ENCODE peak calls at places on chromosomes 3 and 15, in four cellular contexts. M is IMR-90, V is astrocyte of the spinal cord, W is type B pancreatic cell. R is an unnamed sample.

GRCh38 chr15:70014311-70014707 is 83.4 kb downstream of the TLE3 start:
- DNase-seq in W (no peak), M (no peak), V (no peak), R (no peak)

GRCh38 chr3:23913182-23913581 is 3.6 kb downstream of the NKIRAS1 start:
- DNase-seq in W (no peak), M (no peak), V (no peak), R (no peak)

GRCh38 chr3:178058629-178059028 is 477.6 kb upstream of the KCNMB2 start:
- DNase-seq in W (no peak), V (no peak), M (no peak), R (no peak)

GRCh38 chr3:66428733-66429132 is 72.1 kb downstream of the LRIG1 start:
- DNase-seq in W (no peak), M (peak; percentile 100), V (peak; percentile 100), R (peak; percentile 98)

GRCh38 chr3:126693921-126694320 is 10.1 kb upstream of the CHCHD6 start:
- DNase-seq in M (no peak), W (no peak), V (no peak), R (no peak)

GRCh38 chr3:114380233-114380645 is 86.4 kb downstream of the TIGIT start:
- DNase-seq in V (peak; percentile 93), W (no peak), M (peak; percentile 92), R (peak; percentile 84)

GRCh38 chr15:39621210-39621609 is 40.3 kb downstream of the THBS1 start:
- DNase-seq in W (no peak), V (peak; percentile 16), M (no peak), R (peak; percentile 45)

GRCh38 chr3:49627634-49628033 is 46.5 kb upstream of the APEH start:
- DNase-seq in V (no peak), W (no peak), M (no peak), R (no peak)

GRCh38 chr3:119665954-119666559 is 5.7 kb upstream of the POPDC2 start:
- DNase-seq in W (no peak), V (no peak), M (no peak), R (no peak)

GRCh38 chr15:69718916-69719315 is 266.3 kb downstream of the RPLP1 start:
- DNase-seq in W (no peak), M (no peak), V (no peak), R (no peak)

GRCh38 chr3:198030726-198031125 is 70.7 kb downstream of the LMLN start:
- DNase-seq in W (no peak), M (no peak), V (no peak), R (no peak)

GRCh38 chr3:107124885-107125284 is 252.4 kb upstream of the CCDC54 start:
- DNase-seq in M (peak; percentile 83), W (no peak), V (peak; percentile 62), R (peak; percentile 69)

GRCh38 chr3:30130391-30130790 is 476.0 kb upstream of the TGFBR2 start:
- DNase-seq in W (no peak), V (no peak), M (no peak), R (no peak)

GRCh38 chr3:54837964-54838363 is 89.9 kb downstream of the LRTM1 start:
- DNase-seq in V (peak; percentile 54), W (no peak), M (peak; percentile 41), R (peak; percentile 18)

GRCh38 chr3:139555249-139555648 is 15.7 kb upstream of the RBP1 start:
- DNase-seq in V (peak; percentile 73), M (peak; percentile 62), W (no peak), R (peak; percentile 51)

GRCh38 chr15:69140306-69140705 is 20.1 kb upstream of the GLCE start:
- DNase-seq in V (no peak), W (no peak), M (no peak), R (peak; percentile 36)

GRCh38 chr3:114092151-114093000 is 35.8 kb downstream of the QTRT2 start:
- DNase-seq in W (no peak), V (peak; percentile 4), M (no peak), R (peak; percentile 44)

GRCh38 chr3:71690222-71690821 is 34.9 kb downstream of the EIF4E3 start:
- DNase-seq in V (peak; percentile 48), W (no peak), M (peak; percentile 76), R (peak; percentile 87)

GRCh38 chr3:118688396-118688884 is 346.2 kb downstream of the IGSF11 start:
- DNase-seq in V (no peak), W (no peak), M (no peak), R (no peak)

GRCh38 chr15:75844629-75845390 is 1.6 kb downstream of the UBE2Q2 start:
- DNase-seq in W (no peak), M (no peak), V (no peak), R (no peak)

GRCh38 chr15:77527831-77528231 is 104.9 kb downstream of the LINGO1 start:
- DNase-seq in W (no peak), M (no peak), V (peak; percentile 6), R (no peak)

GRCh38 chr3:53102601-53103147 is 27.6 kb downstream of the RFT1 start:
- DNase-seq in W (no peak), M (no peak), V (no peak), R (no peak)

GRCh38 chr3:56700136-56700535 is 17.1 kb upstream of the TASOR start:
- DNase-seq in V (no peak), W (no peak), M (no peak), R (no peak)

GRCh38 chr15:70245932-70246622 is 148.4 kb upstream of the TLE3 start:
- DNase-seq in M (peak; percentile 11), W (no peak), V (peak; percentile 38), R (peak; percentile 23)

GRCh38 chr3:51403675-51404074 is 12.6 kb downstream of the RBM15B start:
- DNase-seq in V (no peak), W (no peak), M (no peak), R (no peak)

GRCh38 chr15:31434418-31435255 is 108.0 kb downstream of the KLF13 start:
- DNase-seq in V (peak; percentile 77), W (no peak), M (peak; percentile 93), R (peak; percentile 92)

DNA sequence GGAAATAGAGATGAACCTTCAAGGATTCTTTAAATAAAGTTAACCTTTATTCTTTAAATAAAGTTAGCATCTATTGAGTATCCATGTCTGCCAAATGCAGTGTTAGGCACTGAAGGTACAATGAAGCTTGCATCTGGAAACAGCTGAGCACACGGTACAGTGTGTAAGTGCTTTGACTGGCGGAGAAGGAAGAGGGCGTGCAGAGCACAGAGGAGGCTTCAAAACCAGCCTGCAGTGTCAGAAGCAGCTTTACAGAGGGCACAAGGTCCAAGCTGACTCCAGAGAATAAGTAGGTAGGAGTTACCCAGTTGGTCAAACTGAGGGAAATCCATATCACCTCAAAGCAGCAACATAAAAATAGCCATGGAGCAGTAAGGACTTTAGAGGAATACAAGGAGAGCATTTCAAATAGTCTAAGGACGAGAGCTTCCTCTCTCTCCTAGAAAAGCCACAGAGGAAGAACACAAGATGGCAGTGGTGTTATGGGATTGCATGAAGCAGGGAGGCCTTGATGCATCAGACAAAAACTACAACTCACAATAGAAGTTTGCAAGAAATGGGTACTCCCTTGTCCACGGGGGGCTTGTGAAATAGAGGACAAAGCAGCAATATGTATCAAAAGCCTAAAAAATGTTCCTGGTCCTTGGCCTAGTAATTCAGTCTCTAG is 60.3 kb upstream of the PPP2R3A start:
- DNase-seq in V (no peak), W (no peak), M (peak; percentile 51), R (peak; percentile 27)
- TF ChIP-seq CTCF in V (peak; percentile 13), W (no peak), M (peak; percentile 46), R (peak; percentile 16)

GRCh38 chr3:38575279-38575843 is 74.1 kb downstream of the SCN5A start:
- DNase-seq in W (peak; percentile 50), M (no peak), V (no peak), R (no peak)
- TF ChIP-seq CTCF in W (no peak), M (no peak), V (no peak), R (no peak)

DNA sequence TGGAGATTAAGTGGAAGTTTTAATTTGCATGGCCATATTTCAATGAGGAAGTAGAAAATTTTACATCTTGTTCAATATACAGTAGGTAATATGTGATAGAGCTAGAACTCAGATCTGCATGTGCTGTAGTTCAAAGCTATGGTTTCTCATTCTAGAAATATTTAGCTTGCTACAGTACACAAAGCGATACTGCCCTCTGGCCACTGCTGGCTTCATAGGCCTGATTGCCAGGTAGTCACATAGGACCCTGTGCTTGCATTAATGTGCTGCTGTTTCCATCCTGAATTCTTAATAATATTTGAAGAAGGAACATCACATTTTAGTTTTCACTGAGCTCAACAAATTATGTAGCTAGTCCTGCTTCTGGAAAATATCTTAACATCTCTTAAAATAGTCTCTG is 87.0 kb downstream of the PLSCR2 start:
- DNase-seq in W (no peak), M (peak; percentile 33), V (peak; percentile 44), R (peak; percentile 62)
- TF ChIP-seq CTCF in W (peak; percentile 31), M (peak; percentile 28), V (peak; percentile 47), R (peak; percentile 45)

GRCh38 chr15:74209560-74209958 is 7.0 kb upstream of the STRA6 start:
- DNase-seq in V (no peak), M (no peak), W (no peak), R (no peak)
- TF ChIP-seq CTCF in V (no peak), M (no peak), W (no peak), R (no peak)

R was measured in fibroblast of pulmonary artery.